ENCODE peak calls at places on chromosomes 16 and 17, in five cellular contexts. J is aorta, D is astrocyte, R is activated T-cell treated with anti-CD3 and anti-CD28 coated beads for 4 hours, X is M059J. Z is an unnamed sample.

GRCh38 chr17:64306850-64307463 is 43.9 kb upstream of the TEX2 start:
- DNase-seq in J (peak), D (peak), R (peak), X (peak), Z (peak)

GRCh38 chr17:63538693-63539595 is 11.3 kb upstream of the DCAF7 start:
- DNase-seq in J (peak), D (no peak), R (no peak), X (no peak), Z (peak)

GRCh38 chr17:58191259-58191896 is 1.1 kb upstream of the EPX start:
- DNase-seq in J (no peak), D (no peak), R (no peak), X (no peak), Z (no peak)

GRCh38 chr17:40726919-40727318 is 23.4 kb upstream of the KRT24 start:
- DNase-seq in J (no peak), D (no peak), R (no peak), X (peak), Z (no peak)

GRCh38 chr17:19011581-19011980 is 7.0 kb upstream of the FAM83G start:
- DNase-seq in J (no peak), D (no peak), R (no peak), X (no peak), Z (no peak)

GRCh38 chr17:28725166-28725659 is 820 bp downstream of the TLCD1 start:
- DNase-seq in J (no peak), D (peak), R (no peak), X (peak), Z (no peak)

GRCh38 chr16:27959914-27960313 is 103.6 kb downstream of the GSG1L start:
- DNase-seq in J (no peak), D (no peak), R (no peak), X (no peak), Z (no peak)

GRCh38 chr16:85003076-85003475 is 8.3 kb downstream of the ZDHHC7 start:
- DNase-seq in J (peak), D (no peak), R (no peak), X (no peak), Z (no peak)

Z was measured in posterior vena cava.